ENCODE peak calls at places on chromosomes 5 and 9, in four cellular contexts. C, S, I and X are unnamed samples.

GRCh38 chr5:82365744-82366228 is 87.6 kb upstream of the RPS23 start:
- DNase-seq in C (peak; percentile 94), S (no peak), I (peak; percentile 100), X (no peak)

GRCh38 chr5:60210810-60211209 is 317.3 kb upstream of the PDE4D start:
- DNase-seq in C (no peak), S (no peak), I (no peak), X (no peak)

GRCh38 chr9:15936316-15936869 is 383.6 kb downstream of the CCDC171 start:
- DNase-seq in C (peak; percentile 4), S (no peak), I (no peak), X (peak; percentile 27)

GRCh38 chr9:104745852-104746251 is 1.6 kb upstream of the NIPSNAP3A start:
- DNase-seq in C (no peak), S (no peak), I (no peak), X (no peak)

GRCh38 chr9:16715404-16715803 is 155.1 kb downstream of the BNC2 start:
- DNase-seq in C (no peak), S (no peak), I (no peak), X (no peak)

GRCh38 chr5:36948650-36949049 is 72.1 kb downstream of the NIPBL start:
- DNase-seq in C (peak; percentile 10), S (no peak), I (no peak), X (no peak)

GRCh38 chr9:69325409-69326212 is 596 bp downstream of the ENTREP1 start:
- DNase-seq in C (no peak), S (no peak), I (peak; percentile 28), X (peak; percentile 9)

GRCh38 chr5:139378941-139379361 is 4.1 kb downstream of the SLC23A1 start:
- DNase-seq in C (no peak), S (no peak), I (no peak), X (no peak)

GRCh38 chr5:44506561-44506960 is 117.3 kb upstream of the FGF10 start:
- DNase-seq in C (no peak), S (no peak), I (no peak), X (no peak)

GRCh38 chr9:18379073-18379811 is 94.7 kb upstream of the ADAMTSL1 start:
- DNase-seq in C (peak; percentile 80), S (no peak), I (peak; percentile 87), X (peak; percentile 70)

GRCh38 chr5:34996236-34996635 is 51.5 kb downstream of the AGXT2 start:
- DNase-seq in C (no peak), S (no peak), I (no peak), X (no peak)

GRCh38 chr5:556909-557441 is 32.7 kb upstream of the SLC9A3 start:
- DNase-seq in C (no peak), S (peak; percentile 38), I (no peak), X (no peak)

GRCh38 chr9:19552282-19552681 is 143.5 kb downstream of the ACER2 start:
- DNase-seq in C (no peak), S (no peak), I (no peak), X (no peak)

GRCh38 chr5:315488-316209 is 5.9 kb upstream of the AHRR start:
- DNase-seq in C (no peak), S (no peak), I (no peak), X (no peak)

GRCh38 chr5:94618029-94618492 is 343 bp downstream of the KIAA0825 start:
- DNase-seq in C (peak; percentile 57), S (peak; percentile 39), I (peak; percentile 81), X (peak; percentile 78)

GRCh38 chr9:130471411-130472183 is 26.8 kb downstream of the ASS1 start:
- DNase-seq in C (no peak), S (no peak), I (no peak), X (no peak)

GRCh38 chr9:83422512-83422911 is 115.7 kb downstream of the FRMD3 start:
- DNase-seq in C (no peak), S (no peak), I (no peak), X (no peak)

GRCh38 chr9:111297061-111297824 is 32.8 kb downstream of the OR2K2 start:
- DNase-seq in C (no peak), S (no peak), I (no peak), X (no peak)

GRCh38 chr5:38380522-38380921 is 122.2 kb downstream of the EGFLAM start:
- DNase-seq in C (peak; percentile 71), S (no peak), I (no peak), X (no peak)

GRCh38 chr9:92966518-92966800 is 19.1 kb downstream of the FGD3 start:
- DNase-seq in C (no peak), S (no peak), I (no peak), X (no peak)
- H3K9ac ChIP-seq in C (no peak overlapping the region), S (no peak overlapping the region), I (no peak overlapping the region), X (no peak overlapping the region)

GRCh38 chr9:136900556-136900955 is 14.2 kb downstream of the TRAF2 start:
- DNase-seq in C (no peak), S (no peak), I (no peak), X (no peak)

GRCh38 chr9:136902259-136902821 is 16.0 kb downstream of the TRAF2 start:
- DNase-seq in C (peak; percentile 67), S (no peak), I (peak; percentile 90), X (peak; percentile 66)

GRCh38 chr9:136900988-136901515 is 14.7 kb downstream of the TRAF2 start:
- DNase-seq in C (no peak), S (no peak), I (peak; percentile 70), X (no peak)

GRCh38 chr9:136901516-136902258 is 15.4 kb downstream of the TRAF2 start:
- DNase-seq in C (peak; percentile 78), S (no peak), I (peak; percentile 92), X (peak; percentile 30)

DNA sequence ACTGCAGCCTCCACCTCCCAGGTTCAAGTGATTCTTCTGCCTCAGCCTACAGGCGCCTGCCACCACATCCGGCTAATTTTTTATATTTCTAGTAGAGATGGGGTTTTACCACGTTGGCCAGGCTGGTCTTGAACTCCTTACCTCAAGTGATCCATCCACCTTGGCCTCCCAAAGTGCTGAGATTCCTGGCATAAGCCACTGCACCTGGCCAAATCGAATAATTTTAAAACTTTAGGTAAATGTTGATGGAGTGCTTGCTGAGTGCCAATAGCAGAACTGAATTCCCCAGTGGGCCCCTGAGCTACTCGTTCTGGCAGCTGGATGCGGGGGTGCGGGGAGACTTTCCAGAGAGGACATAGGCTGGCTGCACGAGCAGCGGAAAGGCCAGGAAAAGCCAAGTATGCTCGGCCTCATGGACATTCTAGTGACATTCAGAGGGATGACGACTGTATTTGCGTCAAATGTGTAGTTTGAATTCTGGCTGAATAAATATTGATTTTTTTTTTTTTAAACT is 16.8 kb downstream of the TRAF2 start:
- DNase-seq in C (no peak), S (no peak), I (no peak), X (no peak)
- H3K9ac ChIP-seq in C (no peak overlapping the region), S (no peak overlapping the region), I (no peak overlapping the region), X (no peak overlapping the region)

GRCh38 chr5:83470516-83470915 is 1.0 kb upstream of the VCAN start:
- DNase-seq in C (no peak), S (no peak), I (no peak), X (no peak)

GRCh38 chr5:83472213-83472507 is 616 bp downstream of the VCAN start:
- DNase-seq in C (peak; percentile 8), S (no peak), I (no peak), X (no peak)

GRCh38 chr5:83472508-83473343 is 1.2 kb downstream of the VCAN start:
- DNase-seq in C (no peak), S (peak; percentile 16), I (peak; percentile 27), X (no peak)

GRCh38 chr5:83471405-83472212 is at the start of gene VCAN:
- DNase-seq in C (peak; percentile 51), S (no peak), I (peak; percentile 81), X (no peak)

DNA sequence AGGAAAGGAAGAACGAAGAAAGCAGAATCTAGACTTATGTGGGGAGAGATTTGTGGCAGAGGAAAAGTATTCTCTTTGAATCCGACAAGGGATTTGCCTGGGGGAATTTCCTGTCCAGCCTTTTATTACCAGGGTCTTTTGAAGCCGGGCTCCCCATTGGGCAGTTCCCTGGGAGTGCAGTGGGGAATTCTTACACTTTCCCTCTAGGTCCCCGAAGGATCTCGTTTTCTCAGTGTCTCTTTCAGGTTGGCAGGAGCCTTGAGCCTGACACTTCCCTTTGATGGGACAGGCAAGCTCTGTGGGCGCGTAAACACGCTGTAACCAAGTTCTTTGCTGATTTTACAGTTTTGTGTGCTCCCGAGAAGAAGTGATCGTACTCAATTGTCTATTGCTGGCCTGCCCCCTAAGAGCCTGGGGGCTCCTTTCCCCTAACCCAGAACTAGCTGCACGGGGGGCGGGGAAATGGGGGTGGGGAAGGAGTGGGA is 582 bp upstream of the VCAN start:
- DNase-seq in C (peak; percentile 3), S (no peak), I (no peak), X (no peak)
- H3K9ac ChIP-seq in C (no peak overlapping the region), S (no peak overlapping the region), I (no peak overlapping the region), X (no peak overlapping the region)

GRCh38 chr5:107929080-107929479 is 258.3 kb upstream of the EFNA5 start:
- DNase-seq in C (no peak), S (no peak), I (no peak), X (no peak)

GRCh38 chr5:107919969-107920368 is 249.2 kb upstream of the EFNA5 start:
- DNase-seq in C (no peak), S (no peak), I (no peak), X (no peak)

GRCh38 chr5:107930092-107930491 is 259.4 kb upstream of the EFNA5 start:
- DNase-seq in C (no peak), S (no peak), I (no peak), X (no peak)

GRCh38 chr5:107926121-107926520 is 255.4 kb upstream of the EFNA5 start:
- DNase-seq in C (no peak), S (no peak), I (no peak), X (no peak)

DNA sequence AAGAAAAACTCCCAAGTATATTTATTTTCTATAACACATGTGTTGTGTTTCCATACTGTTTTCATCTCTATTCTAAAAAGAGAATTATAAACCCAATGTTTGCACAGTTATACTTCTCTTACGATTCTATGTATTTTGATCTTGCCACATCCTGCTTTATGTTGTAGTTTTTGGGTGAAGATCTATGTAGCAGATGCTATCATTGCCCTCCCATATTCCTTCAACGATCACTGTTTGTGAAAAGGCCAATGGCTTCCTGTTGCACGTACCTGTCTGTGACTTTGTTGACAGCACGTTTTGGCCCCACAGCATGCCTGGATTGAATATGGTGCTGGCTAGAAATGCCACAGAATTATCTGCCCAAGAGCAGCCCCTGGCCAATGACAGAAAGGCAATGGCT is 254.5 kb upstream of the EFNA5 start:
- DNase-seq in C (no peak), S (no peak), I (no peak), X (no peak)
- H3K9ac ChIP-seq in C (no peak overlapping the region), S (no peak overlapping the region), I (no peak overlapping the region), X (no peak overlapping the region)

DNA sequence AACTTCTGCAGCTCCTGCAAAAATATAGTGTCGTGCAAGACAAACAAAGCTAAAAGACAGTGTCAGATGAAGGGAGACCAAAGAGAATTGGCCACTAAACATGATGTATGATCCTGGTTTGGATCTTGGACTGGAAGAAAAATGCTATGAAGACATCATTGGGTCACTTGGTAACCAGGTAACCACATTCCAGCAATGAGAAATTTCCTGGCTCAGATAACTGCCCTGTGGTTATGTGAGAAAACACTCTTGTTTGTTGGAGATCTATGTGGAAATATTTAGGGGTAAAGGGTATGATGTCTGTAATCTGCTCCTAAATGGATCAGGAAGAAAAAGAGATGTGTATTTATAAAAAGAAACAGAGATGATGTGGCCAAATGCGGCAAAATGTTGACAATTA is 45.5 kb upstream of the ANKRD33B start:
- DNase-seq in C (peak; percentile 63), S (no peak), I (peak; percentile 24), X (peak; percentile 22)
- H3K9ac ChIP-seq in C (no peak overlapping the region), S (no peak overlapping the region), I (no peak overlapping the region), X (no peak overlapping the region)